ENCODE peak calls at places on chromosomes 12 and 14, in six cellular contexts. X is BJ; Z is coronary artery; V is left ventricle myocardium inferior; U is CD4-positive, alpha-beta T cell; O is neural crest cell. R is an unnamed sample.
A peak's percentile ranks its signal among the peaks of the same experiment; 100 is the strongest.

GRCh38 chr14:104249092-104249491 is 110.7 kb downstream of the KIF26A start:
- DNase-seq in Z (peak; percentile 50), U (no peak), V (no peak), O (no peak), X (no peak), R (no peak)

GRCh38 chr12:47038270-47038748 is 41.1 kb upstream of the PCED1B start:
- DNase-seq in X (no peak), Z (no peak), V (no peak), O (no peak), U (no peak), R (no peak)

GRCh38 chr12:50187084-50187900 is 20.1 kb upstream of the CERS5 start:
- DNase-seq in V (no peak), Z (no peak), X (peak; percentile 94), U (no peak), O (no peak), R (no peak)

GRCh38 chr12:127480775-127481314 is 786.1 kb upstream of the TMEM132C start:
- DNase-seq in U (no peak), X (no peak), O (no peak), V (no peak), Z (no peak), R (no peak)

GRCh38 chr12:51262758-51263177 is 7.4 kb downstream of the SMAGP start:
- DNase-seq in Z (no peak), U (no peak), X (no peak), V (no peak), O (peak; percentile 20), R (no peak)

GRCh38 chr12:108568653-108569154 is 6.3 kb downstream of the ISCU start:
- DNase-seq in U (peak; percentile 52), V (no peak), X (no peak), O (no peak), Z (no peak), R (no peak)

GRCh38 chr12:124626841-124627502 is 59.6 kb upstream of the NCOR2 start:
- DNase-seq in U (no peak), V (peak; percentile 88), O (no peak), X (no peak), Z (no peak), R (no peak)

GRCh38 chr12:94134226-94134795 is 14.1 kb upstream of the PLXNC1 start:
- DNase-seq in Z (no peak), O (peak; percentile 23), U (no peak), X (peak; percentile 17), V (no peak), R (no peak)

GRCh38 chr12:67650528-67651379 is 2.2 kb downstream of the DYRK2 start:
- DNase-seq in Z (no peak), V (no peak), O (no peak), U (no peak), X (no peak), R (no peak)

GRCh38 chr14:102778616-102779351 is 1.5 kb downstream of the TRAF3 start:
- DNase-seq in V (no peak), O (no peak), X (no peak), U (no peak), Z (no peak), R (no peak)

GRCh38 chr12:76410371-76410770 is 62.2 kb upstream of the BBS10 start:
- DNase-seq in Z (no peak), X (no peak), U (no peak), V (no peak), O (no peak), R (no peak)

GRCh38 chr12:106358410-106359241 is 1.1 kb downstream of the POLR3B start:
- DNase-seq in V (no peak), O (no peak), X (peak; percentile 14), U (no peak), Z (peak; percentile 74), R (no peak)

GRCh38 chr12:31217356-31218130 is 108.4 kb downstream of the SINHCAF start:
- DNase-seq in Z (no peak), O (no peak), U (no peak), X (no peak), V (no peak), R (no peak)

GRCh38 chr14:60724080-60724618 is at the start of gene SIX4:
- DNase-seq in U (no peak), Z (peak; percentile 79), V (peak; percentile 49), X (peak; percentile 37), O (peak; percentile 47), R (peak; percentile 70)

DNA sequence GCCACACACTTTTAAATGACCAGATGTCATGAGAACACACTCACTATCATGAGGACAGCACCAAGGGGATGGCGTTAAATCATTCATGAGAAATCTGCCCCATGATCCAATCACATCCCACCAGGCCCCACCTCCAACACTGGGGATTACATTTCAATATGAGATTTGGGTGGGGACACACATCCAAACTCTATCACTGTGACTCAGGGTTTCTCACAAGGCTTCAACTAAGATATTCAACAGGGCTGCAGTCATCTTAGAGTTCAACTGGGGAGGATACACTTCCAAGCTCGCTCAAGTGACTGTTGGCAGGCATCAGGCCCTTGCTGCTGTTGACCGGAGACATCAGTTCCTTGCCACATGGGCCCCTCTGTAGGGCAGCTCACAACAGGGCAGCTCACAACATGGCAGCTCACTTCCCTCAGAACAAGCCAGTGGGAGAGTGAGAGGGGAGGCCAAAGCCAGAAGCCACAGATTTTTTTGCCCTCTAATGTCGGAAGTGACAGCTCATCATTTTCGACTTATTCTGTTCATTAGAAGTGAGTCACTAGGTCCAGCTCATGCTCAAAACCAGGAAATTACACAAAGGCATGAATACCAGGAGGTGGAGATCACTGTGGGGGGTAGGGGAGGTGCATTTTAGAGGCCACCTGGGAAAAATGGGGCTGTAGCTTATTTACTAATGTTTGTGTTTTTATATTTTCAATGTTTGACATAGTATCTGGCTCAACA is 50.8 kb upstream of the PTHLH start:
- DNase-seq in Z (no peak), V (no peak), X (peak; percentile 30), O (no peak), U (no peak), R (no peak)
- TF ChIP-seq CTCF in Z (no peak), V (no peak), X (no peak), O (no peak), U (no peak), R (no peak)

DNA sequence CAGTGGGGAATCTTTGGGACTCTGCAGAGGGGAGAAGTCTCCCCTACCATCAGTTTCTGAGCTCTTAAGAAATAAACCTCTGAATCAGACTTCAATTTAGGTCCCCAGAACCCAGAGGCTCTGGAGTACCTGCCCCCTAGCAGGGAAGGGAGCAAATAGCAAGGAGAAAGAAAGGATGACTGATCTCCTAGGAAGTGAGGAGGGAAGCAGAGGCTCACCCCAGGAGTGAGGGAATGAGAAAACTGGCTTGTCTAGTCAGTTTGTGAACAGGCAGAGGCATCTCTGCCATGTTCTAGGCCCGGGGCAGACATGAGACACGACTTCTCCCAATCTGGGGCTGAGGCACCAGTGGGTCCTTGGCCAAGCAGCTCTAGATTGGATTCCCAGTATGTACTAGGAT is 24.3 kb upstream of the SMUG1 start:
- DNase-seq in V (no peak), U (no peak), Z (no peak), O (no peak), X (no peak), R (no peak)
- TF ChIP-seq CTCF in V (no peak), U (no peak), Z (no peak), O (no peak), X (peak; percentile 19), R (peak; percentile 8)

GRCh38 chr12:62963642-62964041 is 28.7 kb upstream of the PPM1H start:
- DNase-seq in Z (no peak), O (no peak), V (no peak), U (no peak), X (no peak), R (no peak)

GRCh38 chr12:62971769-62972525 is 37.0 kb upstream of the PPM1H start:
- DNase-seq in U (no peak), O (no peak), Z (no peak), V (no peak), X (no peak), R (no peak)

GRCh38 chr12:62967701-62968100 is 32.8 kb upstream of the PPM1H start:
- DNase-seq in X (no peak), V (no peak), U (no peak), Z (no peak), O (no peak), R (no peak)

GRCh38 chr12:62969695-62970094 is 34.7 kb upstream of the PPM1H start:
- DNase-seq in Z (no peak), V (no peak), O (no peak), U (no peak), X (no peak), R (no peak)

DNA sequence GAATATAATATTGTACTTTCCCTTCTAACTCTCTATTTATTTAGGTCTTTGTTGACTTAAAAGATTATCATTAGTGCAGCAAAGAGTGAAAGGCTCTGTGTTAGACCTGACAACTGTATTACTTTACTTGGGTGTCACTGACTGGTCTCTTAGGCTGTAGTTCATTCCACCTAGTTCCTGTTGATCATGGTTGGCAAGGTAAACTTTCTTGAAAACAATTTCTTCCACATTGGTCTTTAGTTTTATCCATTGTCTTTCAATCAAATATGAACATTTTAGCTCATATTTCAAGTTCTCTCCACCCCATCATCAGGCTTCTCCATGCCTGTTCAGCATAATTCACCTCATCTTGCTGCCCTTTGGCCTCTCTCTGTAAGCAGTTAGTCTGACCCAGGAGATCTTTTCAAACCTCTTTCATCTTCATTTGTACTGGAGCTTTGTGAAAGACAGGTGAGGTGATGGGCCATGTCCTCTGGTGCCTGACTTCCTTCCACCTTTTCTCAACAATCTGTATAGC is 32.1 kb upstream of the PPM1H start:
- DNase-seq in V (no peak), Z (no peak), O (no peak), X (no peak), U (no peak), R (no peak)
- TF ChIP-seq CTCF in V (no peak), Z (no peak), O (no peak), X (no peak), U (no peak), R (no peak)

GRCh38 chr12:57266681-57267080 is 15.7 kb upstream of the STAC3 start:
- DNase-seq in X (no peak), V (no peak), Z (no peak), U (no peak), O (no peak), R (no peak)

GRCh38 chr12:57262126-57262822 is 11.3 kb upstream of the STAC3 start:
- DNase-seq in X (no peak), O (no peak), Z (no peak), V (no peak), U (no peak), R (no peak)

GRCh38 chr12:57260366-57260765 is 9.4 kb upstream of the STAC3 start:
- DNase-seq in Z (no peak), O (no peak), V (no peak), U (no peak), X (no peak), R (no peak)

GRCh38 chr12:57261385-57261784 is 10.4 kb upstream of the STAC3 start:
- DNase-seq in Z (no peak), X (no peak), O (no peak), V (no peak), U (no peak), R (no peak)

GRCh38 chr12:57263096-57263495 is 12.1 kb upstream of the STAC3 start:
- DNase-seq in X (no peak), V (no peak), O (no peak), Z (no peak), U (no peak), R (no peak)
- TF ChIP-seq CTCF in X (no peak), V (no peak), O (no peak), Z (no peak), U (no peak), R (no peak)

DNA sequence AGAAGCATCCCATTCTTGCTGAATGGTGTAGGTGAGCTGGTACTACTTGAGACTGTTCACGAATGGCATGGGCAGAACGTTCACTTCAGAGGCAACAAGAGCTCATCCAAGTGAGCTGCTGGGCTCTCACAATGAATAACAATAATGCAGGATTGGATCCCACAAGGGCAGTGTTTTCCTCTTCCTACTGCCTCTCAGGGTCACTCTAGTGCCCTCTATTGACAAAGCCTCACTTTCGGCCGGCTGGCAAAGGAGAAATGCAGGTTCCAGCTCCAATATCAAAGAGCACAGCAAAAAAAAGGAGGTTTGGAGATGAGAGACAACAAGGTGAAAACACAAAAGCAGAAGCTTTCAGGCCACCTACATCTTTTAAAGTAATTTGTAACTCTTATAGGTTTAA is 74.6 kb upstream of the MYF6 start:
- DNase-seq in Z (no peak), U (no peak), V (no peak), X (no peak), O (no peak), R (no peak)
- TF ChIP-seq CTCF in Z (no peak), U (no peak), V (no peak), X (peak; percentile 19), O (no peak), R (peak; percentile 29)